ENCODE peak calls at places on chromosome 22, in eight cellular contexts. One of them, this sample, is unnamed.

GRCh38 chr22:24105018-24105360 is 76.3 kb upstream of the SUSD2 start:
- DNase-seq in non-pigmented ciliary epithelial cell: no peak
- DNase-seq in cardiac muscle cell: peak; percentile 19
- DNase-seq in NCI-H1436 treated with DMSO at 0.1 percent for 48 hours: no peak
- DNase-seq in heart left ventricle: peak; percentile 12
- DNase-seq in activated CD8-positive, alpha-beta T cell treated with anti-CD3 and anti-CD28 coated beads, Interleukin-2, amount 10 ng/mL, durations not matched to agents 7 days and 5 days: no peak
- DNase-seq in GM23248: peak; percentile 71
- DNase-seq in neural crest cell: no peak
- DNase-seq in this sample: no peak

GRCh38 chr22:17570851-17571631 is 7.7 kb downstream of the SLC25A18 start:
- DNase-seq in GM23248: peak; percentile 91
- DNase-seq in NCI-H1436 treated with DMSO at 0.1 percent for 48 hours: no peak
- DNase-seq in activated CD8-positive, alpha-beta T cell treated with anti-CD3 and anti-CD28 coated beads, Interleukin-2, amount 10 ng/mL, durations not matched to agents 7 days and 5 days: no peak
- DNase-seq in neural crest cell: no peak
- DNase-seq in heart left ventricle: peak; percentile 86
- DNase-seq in cardiac muscle cell: peak; percentile 97
- DNase-seq in non-pigmented ciliary epithelial cell: peak; percentile 86
- DNase-seq in this sample: no peak

GRCh38 chr22:28899199-28899853 is 16.0 kb downstream of the ZNRF3 start:
- DNase-seq in heart left ventricle: no peak
- DNase-seq in activated CD8-positive, alpha-beta T cell treated with anti-CD3 and anti-CD28 coated beads, Interleukin-2, amount 10 ng/mL, durations not matched to agents 7 days and 5 days: peak; percentile 60
- DNase-seq in neural crest cell: no peak
- DNase-seq in NCI-H1436 treated with DMSO at 0.1 percent for 48 hours: no peak
- DNase-seq in cardiac muscle cell: no peak
- DNase-seq in GM23248: no peak
- DNase-seq in non-pigmented ciliary epithelial cell: no peak
- DNase-seq in this sample: peak; percentile 31

GRCh38 chr22:24427500-24428164 is at the start of gene ADORA2A:
- DNase-seq in GM23248: no peak
- DNase-seq in activated CD8-positive, alpha-beta T cell treated with anti-CD3 and anti-CD28 coated beads, Interleukin-2, amount 10 ng/mL, durations not matched to agents 7 days and 5 days: peak; percentile 92
- DNase-seq in neural crest cell: no peak
- DNase-seq in cardiac muscle cell: no peak
- DNase-seq in heart left ventricle: peak; percentile 77
- DNase-seq in non-pigmented ciliary epithelial cell: no peak
- DNase-seq in NCI-H1436 treated with DMSO at 0.1 percent for 48 hours: no peak
- DNase-seq in this sample: peak; percentile 88

GRCh38 chr22:31229402-31230140 is 17.5 kb downstream of the LIMK2 start:
- DNase-seq in neural crest cell: no peak
- DNase-seq in cardiac muscle cell: peak; percentile 68
- DNase-seq in NCI-H1436 treated with DMSO at 0.1 percent for 48 hours: no peak
- DNase-seq in GM23248: peak; percentile 51
- DNase-seq in activated CD8-positive, alpha-beta T cell treated with anti-CD3 and anti-CD28 coated beads, Interleukin-2, amount 10 ng/mL, durations not matched to agents 7 days and 5 days: peak; percentile 33
- DNase-seq in heart left ventricle: no peak
- DNase-seq in non-pigmented ciliary epithelial cell: no peak
- DNase-seq in this sample: no peak

GRCh38 chr22:42544686-42545085 is 9.1 kb upstream of the SERHL2 start:
- DNase-seq in non-pigmented ciliary epithelial cell: peak; percentile 11
- DNase-seq in cardiac muscle cell: peak; percentile 85
- DNase-seq in activated CD8-positive, alpha-beta T cell treated with anti-CD3 and anti-CD28 coated beads, Interleukin-2, amount 10 ng/mL, durations not matched to agents 7 days and 5 days: no peak
- DNase-seq in NCI-H1436 treated with DMSO at 0.1 percent for 48 hours: no peak
- DNase-seq in heart left ventricle: no peak
- DNase-seq in GM23248: peak; percentile 15
- DNase-seq in neural crest cell: no peak
- DNase-seq in this sample: no peak

GRCh38 chr22:27752771-27753170 is 48.8 kb downstream of the MN1 start:
- DNase-seq in NCI-H1436 treated with DMSO at 0.1 percent for 48 hours: no peak
- DNase-seq in non-pigmented ciliary epithelial cell: no peak
- DNase-seq in GM23248: peak; percentile 97
- DNase-seq in activated CD8-positive, alpha-beta T cell treated with anti-CD3 and anti-CD28 coated beads, Interleukin-2, amount 10 ng/mL, durations not matched to agents 7 days and 5 days: no peak
- DNase-seq in heart left ventricle: peak; percentile 79
- DNase-seq in cardiac muscle cell: peak; percentile 45
- DNase-seq in neural crest cell: no peak
- DNase-seq in this sample: no peak

GRCh38 chr22:46828323-46829139 is 66.1 kb downstream of the TBC1D22A start:
- DNase-seq in GM23248: no peak
- DNase-seq in activated CD8-positive, alpha-beta T cell treated with anti-CD3 and anti-CD28 coated beads, Interleukin-2, amount 10 ng/mL, durations not matched to agents 7 days and 5 days: no peak
- DNase-seq in neural crest cell: no peak
- DNase-seq in non-pigmented ciliary epithelial cell: no peak
- DNase-seq in heart left ventricle: no peak
- DNase-seq in NCI-H1436 treated with DMSO at 0.1 percent for 48 hours: no peak
- DNase-seq in cardiac muscle cell: no peak
- DNase-seq in this sample: no peak

GRCh38 chr22:45640291-45640940 is 31.2 kb upstream of the ATXN10 start:
- DNase-seq in NCI-H1436 treated with DMSO at 0.1 percent for 48 hours: no peak
- DNase-seq in heart left ventricle: no peak
- DNase-seq in neural crest cell: no peak
- DNase-seq in GM23248: no peak
- DNase-seq in cardiac muscle cell: no peak
- DNase-seq in non-pigmented ciliary epithelial cell: no peak
- DNase-seq in activated CD8-positive, alpha-beta T cell treated with anti-CD3 and anti-CD28 coated beads, Interleukin-2, amount 10 ng/mL, durations not matched to agents 7 days and 5 days: no peak
- DNase-seq in this sample: peak; percentile 31

GRCh38 chr22:21010426-21011113 is 4.4 kb upstream of the P2RX6 start:
- DNase-seq in GM23248: no peak
- DNase-seq in neural crest cell: no peak
- DNase-seq in heart left ventricle: no peak
- DNase-seq in activated CD8-positive, alpha-beta T cell treated with anti-CD3 and anti-CD28 coated beads, Interleukin-2, amount 10 ng/mL, durations not matched to agents 7 days and 5 days: no peak
- DNase-seq in cardiac muscle cell: no peak
- DNase-seq in NCI-H1436 treated with DMSO at 0.1 percent for 48 hours: no peak
- DNase-seq in non-pigmented ciliary epithelial cell: no peak
- DNase-seq in this sample: no peak

GRCh38 chr22:27792452-27793165 is 8.9 kb downstream of the MN1 start:
- DNase-seq in cardiac muscle cell: no peak
- DNase-seq in NCI-H1436 treated with DMSO at 0.1 percent for 48 hours: no peak
- DNase-seq in GM23248: no peak
- DNase-seq in heart left ventricle: no peak
- DNase-seq in neural crest cell: no peak
- DNase-seq in activated CD8-positive, alpha-beta T cell treated with anti-CD3 and anti-CD28 coated beads, Interleukin-2, amount 10 ng/mL, durations not matched to agents 7 days and 5 days: no peak
- DNase-seq in non-pigmented ciliary epithelial cell: no peak
- DNase-seq in this sample: no peak

GRCh38 chr22:42608481-42609361 is 6.0 kb downstream of the POLDIP3 start:
- DNase-seq in non-pigmented ciliary epithelial cell: no peak
- DNase-seq in cardiac muscle cell: peak; percentile 66
- DNase-seq in NCI-H1436 treated with DMSO at 0.1 percent for 48 hours: no peak
- DNase-seq in heart left ventricle: no peak
- DNase-seq in GM23248: peak; percentile 74
- DNase-seq in neural crest cell: no peak
- DNase-seq in activated CD8-positive, alpha-beta T cell treated with anti-CD3 and anti-CD28 coated beads, Interleukin-2, amount 10 ng/mL, durations not matched to agents 7 days and 5 days: no peak
- DNase-seq in this sample: no peak

GRCh38 chr22:37484115-37485005 is 1.8 kb downstream of the MFNG start:
- DNase-seq in cardiac muscle cell: no peak
- DNase-seq in NCI-H1436 treated with DMSO at 0.1 percent for 48 hours: no peak
- DNase-seq in neural crest cell: no peak
- DNase-seq in heart left ventricle: peak; percentile 89
- DNase-seq in GM23248: no peak
- DNase-seq in activated CD8-positive, alpha-beta T cell treated with anti-CD3 and anti-CD28 coated beads, Interleukin-2, amount 10 ng/mL, durations not matched to agents 7 days and 5 days: peak; percentile 91
- DNase-seq in non-pigmented ciliary epithelial cell: no peak
- DNase-seq in this sample: peak; percentile 92